ENCODE peak calls at places on chromosome 20, in four cellular contexts. L is PC-3, G is AG10803, A is HTR-8/SVneo. D is an unnamed sample.

GRCh38 chr20:48211847-48212246 is 426.6 kb upstream of the SULF2 start:
- DNase-seq in L (no peak), G (no peak), A (no peak), D (no peak)

GRCh38 chr20:25511183-25511582 is 74.1 kb downstream of the NINL start:
- DNase-seq in L (no peak), G (no peak), A (no peak), D (no peak)

GRCh38 chr20:44041001-44041400 is 126.3 kb downstream of the TOX2 start:
- DNase-seq in L (no peak), G (no peak), A (no peak), D (no peak)

GRCh38 chr20:7984192-7984591 is 35.4 kb downstream of the TMX4 start:
- DNase-seq in L (no peak), G (no peak), A (no peak), D (no peak)

GRCh38 chr20:55592866-55593265 is 412.5 kb downstream of the CBLN4 start:
- DNase-seq in L (no peak), G (no peak), A (no peak), D (no peak)

GRCh38 chr20:19633985-19634384 is 124.1 kb upstream of the RIN2 start:
- DNase-seq in L (no peak), G (peak; percentile 2), A (no peak), D (no peak)

GRCh38 chr20:10644458-10645204 is 29.2 kb downstream of the JAG1 start:
- DNase-seq in L (no peak), G (no peak), A (no peak), D (no peak)

GRCh38 chr20:5041433-5041832 is 40.1 kb upstream of the SLC23A2 start:
- DNase-seq in L (no peak), G (peak; percentile 86), A (no peak), D (no peak)

GRCh38 chr20:16308754-16309153 is 264.5 kb downstream of the KIF16B start:
- DNase-seq in L (no peak), G (peak; percentile 27), A (no peak), D (no peak)

GRCh38 chr20:561437-562231 is 18.0 kb upstream of the CSNK2A1 start:
- DNase-seq in L (peak; percentile 87), G (peak; percentile 59), A (peak; percentile 83), D (peak; percentile 78)

GRCh38 chr20:3067139-3068009 is 4.0 kb upstream of the OXT start:
- DNase-seq in L (no peak), G (peak; percentile 25), A (no peak), D (no peak)

GRCh38 chr20:24389686-24390085 is 79.7 kb upstream of the SYNDIG1 start:
- DNase-seq in L (no peak), G (no peak), A (no peak), D (no peak)

GRCh38 chr20:54067606-54068174 is 2.7 kb downstream of the BCAS1 start:
- DNase-seq in L (peak; percentile 100), G (peak; percentile 26), A (peak; percentile 48), D (no peak)

GRCh38 chr20:25044660-25045342 is 13.1 kb downstream of the ACSS1 start:
- DNase-seq in L (no peak), G (no peak), A (no peak), D (no peak)

GRCh38 chr20:38872036-38872435 is 54.2 kb upstream of the FAM83D start:
- DNase-seq in L (peak; percentile 38), G (no peak), A (no peak), D (no peak)

GRCh38 chr20:40175296-40175695 is 513.7 kb downstream of the MAFB start:
- DNase-seq in L (no peak), G (no peak), A (no peak), D (no peak)

GRCh38 chr20:44776977-44777376 is 31.3 kb downstream of the KCNK15 start:
- DNase-seq in L (peak; percentile 51), G (no peak), A (peak; percentile 60), D (peak; percentile 42)

GRCh38 chr20:53157443-53158408 is 185.6 kb downstream of the TSHZ2 start:
- DNase-seq in L (peak; percentile 82), G (peak; percentile 23), A (no peak), D (peak; percentile 46)

GRCh38 chr20:56442381-56443365 is 25.8 kb upstream of the RTF2 start:
- DNase-seq in L (no peak), G (peak; percentile 32), A (no peak), D (no peak)

GRCh38 chr20:58630063-58630462 is 21.0 kb upstream of the STX16 start:
- DNase-seq in L (peak; percentile 90), G (peak; percentile 45), A (peak; percentile 88), D (no peak)

GRCh38 chr20:63969851-63970713 is at the start of gene ZNF512B:
- DNase-seq in L (peak; percentile 67), G (peak; percentile 52), A (peak; percentile 88), D (peak; percentile 68)

GRCh38 chr20:63978319-63979220 is 872 bp downstream of the SAMD10 start:
- DNase-seq in L (peak; percentile 92), G (peak; percentile 33), A (peak; percentile 78), D (peak; percentile 39)

GRCh38 chr20:54167909-54168872 is 5.6 kb downstream of the CYP24A1 start:
- DNase-seq in L (peak; percentile 99), G (no peak), A (peak; percentile 62), D (peak; percentile 14)

GRCh38 chr20:56463428-56463827 is 5.0 kb upstream of the RTF2 start:
- DNase-seq in L (no peak), G (no peak), A (no peak), D (no peak)

GRCh38 chr20:62782149-62782892 is 14.0 kb upstream of the MRGBP start:
- DNase-seq in L (no peak), G (no peak), A (no peak), D (peak; percentile 24)

GRCh38 chr20:17542993-17543412 is 11.8 kb upstream of the BFSP1 start:
- DNase-seq in L (no peak), G (peak; percentile 91), A (no peak), D (peak; percentile 54)

GRCh38 chr20:42373049-42373448 is 754.9 kb upstream of the CHD6 start:
- DNase-seq in L (no peak), G (no peak), A (no peak), D (no peak)

GRCh38 chr20:7327815-7328214 is 560.3 kb downstream of the BMP2 start:
- DNase-seq in L (no peak), G (no peak), A (no peak), D (no peak)

GRCh38 chr20:36773123-36773547 is 428 bp downstream of the DSN1 start:
- DNase-seq in L (no peak), G (no peak), A (no peak), D (no peak)

GRCh38 chr20:53691060-53691810 is 97.6 kb upstream of the ZNF217 start:
- DNase-seq in L (peak; percentile 100), G (no peak), A (no peak), D (no peak)

GRCh38 chr20:62740286-62741141 is 31.9 kb downstream of the NTSR1 start:
- DNase-seq in L (peak; percentile 98), G (peak; percentile 72), A (peak; percentile 94), D (no peak)

GRCh38 chr20:35320396-35321126 is 28.3 kb upstream of the FAM83C start:
- DNase-seq in L (peak; percentile 91), G (peak; percentile 80), A (peak; percentile 71), D (no peak)

GRCh38 chr20:53829706-53830521 is 236.3 kb upstream of the ZNF217 start:
- DNase-seq in L (peak; percentile 74), G (peak; percentile 81), A (no peak), D (peak; percentile 67)

GRCh38 chr20:63734946-63735858 is 1.3 kb upstream of the LIME1 start:
- DNase-seq in L (no peak), G (no peak), A (no peak), D (no peak)

D was measured in dermis microvascular lymphatic vessel endothelial cell.